ENCODE peak calls at places on chromosomes 7 and 10, in four cellular contexts. N is stomach, Z is RWPE1, I is OCI-LY7. C is an unnamed sample.

GRCh38 chr7:21076054-21076453 is 289.4 kb upstream of the SP8 start:
- DNase-seq in N (no peak), Z (no peak), I (no peak), C (no peak)

GRCh38 chr7:121433775-121434174 is 37.7 kb upstream of the FAM3C start:
- DNase-seq in N (no peak), Z (no peak), I (no peak), C (no peak)

GRCh38 chr10:110432814-110433565 is 64.7 kb upstream of the DUSP5 start:
- DNase-seq in N (peak), Z (no peak), I (no peak), C (no peak)

GRCh38 chr10:17475661-17476060 is 21.3 kb upstream of the ST8SIA6 start:
- DNase-seq in N (no peak), Z (no peak), I (no peak), C (no peak)

GRCh38 chr7:45971171-45971570 is 50.1 kb upstream of the IGFBP3 start:
- DNase-seq in N (no peak), Z (no peak), I (no peak), C (no peak)

GRCh38 chr7:32809871-32810270 is 81.7 kb downstream of the KBTBD2 start:
- DNase-seq in N (no peak), Z (no peak), I (no peak), C (no peak)

GRCh38 chr10:70779685-70780369 is 5.3 kb downstream of the TBATA start:
- DNase-seq in N (no peak), Z (no peak), I (no peak), C (peak)

GRCh38 chr10:9331583-9332008 is 1277.1 kb downstream of the GATA3 start:
- DNase-seq in N (no peak), Z (peak), I (peak), C (peak)

GRCh38 chr10:70549962-70550845 is 52.3 kb downstream of the PRF1 start:
- DNase-seq in N (peak), Z (peak), I (peak), C (peak)

GRCh38 chr7:151101621-151102396 is 15.5 kb downstream of the AGAP3 start:
- DNase-seq in N (no peak), Z (no peak), I (no peak), C (no peak)

GRCh38 chr7:135713836-135714470 is 14.0 kb downstream of the SLC13A4 start:
- DNase-seq in N (no peak), Z (no peak), I (no peak), C (no peak)

GRCh38 chr10:132630666-132631347 is 93.2 kb downstream of the INPP5A start:
- DNase-seq in N (peak), Z (no peak), I (no peak), C (no peak)

GRCh38 chr7:117395743-117396142 is 31.6 kb downstream of the ASZ1 start:
- DNase-seq in N (no peak), Z (no peak), I (no peak), C (no peak)

GRCh38 chr7:13197501-13197900 is 510.1 kb downstream of the ARL4A start:
- DNase-seq in N (no peak), Z (no peak), I (no peak), C (no peak)

GRCh38 chr10:62818426-62819011 is 2.4 kb upstream of the EGR2 start:
- DNase-seq in N (no peak), Z (no peak), I (no peak), C (peak)

GRCh38 chr7:9889557-9889956 is 1084.1 kb upstream of the PHF14 start:
- DNase-seq in N (no peak), Z (no peak), I (no peak), C (no peak)

GRCh38 chr10:103552856-103553742 is 59.6 kb downstream of the NEURL1 start:
- DNase-seq in N (no peak), Z (no peak), I (no peak), C (no peak)

GRCh38 chr7:28774529-28775057 is 183.5 kb downstream of the TRIL start:
- DNase-seq in N (no peak), Z (no peak), I (no peak), C (no peak)

GRCh38 chr7:45293295-45293942 is 135.8 kb downstream of the RAMP3 start:
- DNase-seq in N (no peak), Z (no peak), I (no peak), C (no peak)

GRCh38 chr7:24923172-24923865 is 56.7 kb downstream of the OSBPL3 start:
- DNase-seq in N (no peak), Z (no peak), I (no peak), C (no peak)

GRCh38 chr7:140673063-140673769 is 471 bp downstream of the ADCK2 start:
- DNase-seq in N (peak), Z (peak), I (peak), C (no peak)

GRCh38 chr10:114550756-114551290 is 107.3 kb downstream of the ABLIM1 start:
- DNase-seq in N (no peak), Z (no peak), I (peak), C (peak)

GRCh38 chr7:22858640-22859561 is 36.3 kb upstream of the TOMM7 start:
- DNase-seq in N (no peak), Z (peak), I (no peak), C (peak)

GRCh38 chr10:76125900-76126299 is 694.5 kb downstream of the LRMDA start:
- DNase-seq in N (no peak), Z (no peak), I (no peak), C (no peak)

GRCh38 chr7:71264005-71264404 is 132.1 kb downstream of the GALNT17 start:
- DNase-seq in N (no peak), Z (no peak), I (no peak), C (no peak)

GRCh38 chr7:73976761-73977625 is 51.0 kb upstream of the ELN start:
- DNase-seq in N (no peak), Z (no peak), I (no peak), C (no peak)

GRCh38 chr10:5089869-5090268 is 4.3 kb upstream of the AKR1C3 start:
- DNase-seq in N (no peak), Z (no peak), I (peak), C (peak)

GRCh38 chr7:86116-86515 is 106.3 kb upstream of the FAM20C start:
- DNase-seq in N (no peak), Z (no peak), I (no peak), C (no peak)

GRCh38 chr10:111148440-111148839 is 71.6 kb downstream of the ADRA2A start:
- DNase-seq in N (no peak), Z (no peak), I (no peak), C (no peak)

GRCh38 chr7:107692501-107692900 is 31.9 kb downstream of the SLC26A4 start:
- DNase-seq in N (no peak), Z (no peak), I (no peak), C (no peak)

GRCh38 chr7:80185571-80185970 is 50.9 kb downstream of the GNAI1 start:
- DNase-seq in N (no peak), Z (no peak), I (no peak), C (no peak)

GRCh38 chr7:87341441-87341840 is 4.0 kb upstream of the CROT start:
- DNase-seq in N (no peak), Z (no peak), I (no peak), C (no peak)

GRCh38 chr10:133100706-133101463 is 13.2 kb downstream of the ADGRA1 start:
- DNase-seq in N (peak), Z (peak), I (no peak), C (no peak)

C was measured in MV-4-11.